ENCODE peak calls at places on chromosomes 11 and 22, in five cellular contexts. One of them, this sample, is unnamed.
A peak's percentile ranks its signal among the peaks of the same experiment; 100 is the strongest.

GRCh38 chr11:72655014-72655413 is 19.2 kb downstream of the PDE2A start:
- DNase-seq in retinal pigment epithelial cell: no peak
- DNase-seq in GM12878: no peak
- DNase-seq in GM06990: no peak
- DNase-seq in kidney: no peak
- DNase-seq in this sample: no peak

GRCh38 chr11:105033344-105033743 is 1.6 kb downstream of the CASP1 start:
- DNase-seq in GM12878: no peak
- DNase-seq in GM06990: no peak
- DNase-seq in retinal pigment epithelial cell: no peak
- DNase-seq in kidney: no peak
- DNase-seq in this sample: no peak

GRCh38 chr11:102469196-102469821 is 16.7 kb upstream of the TMEM123 start:
- DNase-seq in kidney: no peak
- DNase-seq in retinal pigment epithelial cell: peak; percentile 71
- DNase-seq in GM12878: no peak
- DNase-seq in GM06990: no peak
- DNase-seq in this sample: no peak

GRCh38 chr11:117290809-117291396 is at the start of gene BACE1-AS:
- DNase-seq in retinal pigment epithelial cell: no peak
- DNase-seq in kidney: no peak
- DNase-seq in GM12878: no peak
- DNase-seq in GM06990: no peak
- DNase-seq in this sample: no peak

GRCh38 chr22:26777402-26777801 is 120.0 kb downstream of the MIAT start:
- DNase-seq in GM12878: no peak
- DNase-seq in GM06990: no peak
- DNase-seq in retinal pigment epithelial cell: no peak
- DNase-seq in kidney: no peak
- DNase-seq in this sample: no peak

GRCh38 chr11:4825132-4825531 is 4.0 kb downstream of the OR51F2 start:
- DNase-seq in kidney: no peak
- DNase-seq in GM12878: no peak
- DNase-seq in retinal pigment epithelial cell: no peak
- DNase-seq in GM06990: no peak
- DNase-seq in this sample: no peak

GRCh38 chr11:1129143-1129665 is 28.5 kb upstream of the MUC5AC start:
- DNase-seq in retinal pigment epithelial cell: no peak
- DNase-seq in kidney: peak; percentile 71
- DNase-seq in GM06990: no peak
- DNase-seq in GM12878: no peak
- DNase-seq in this sample: peak; percentile 41

GRCh38 chr11:65014146-65014960 is at the start of gene ARL2:
- DNase-seq in GM06990: no peak
- DNase-seq in retinal pigment epithelial cell: no peak
- DNase-seq in GM12878: no peak
- DNase-seq in kidney: no peak
- DNase-seq in this sample: peak; percentile 96

GRCh38 chr11:117725048-117725734 is 71.8 kb downstream of the DSCAML1 start:
- DNase-seq in GM12878: no peak
- DNase-seq in kidney: no peak
- DNase-seq in GM06990: no peak
- DNase-seq in retinal pigment epithelial cell: no peak
- DNase-seq in this sample: no peak

GRCh38 chr11:84901986-84902385 is 725.2 kb downstream of the DLG2 start:
- DNase-seq in GM06990: no peak
- DNase-seq in kidney: no peak
- DNase-seq in retinal pigment epithelial cell: no peak
- DNase-seq in GM12878: no peak
- DNase-seq in this sample: no peak

GRCh38 chr11:102446606-102447005 is 6.0 kb downstream of the TMEM123 start:
- DNase-seq in GM06990: no peak
- DNase-seq in GM12878: no peak
- DNase-seq in retinal pigment epithelial cell: no peak
- DNase-seq in kidney: no peak
- DNase-seq in this sample: no peak

GRCh38 chr22:34390400-34390799 is 470.1 kb upstream of the LARGE1 start:
- DNase-seq in retinal pigment epithelial cell: no peak
- DNase-seq in kidney: no peak
- DNase-seq in GM12878: no peak
- DNase-seq in GM06990: no peak
- DNase-seq in this sample: no peak

GRCh38 chr22:42310301-42310981 is 40.0 kb upstream of the TCF20 start:
- DNase-seq in kidney: no peak
- DNase-seq in GM12878: no peak
- DNase-seq in GM06990: no peak
- DNase-seq in retinal pigment epithelial cell: no peak
- DNase-seq in this sample: no peak

GRCh38 chr22:40238425-40239344 is 61.0 kb downstream of the TNRC6B start:
- DNase-seq in retinal pigment epithelial cell: peak; percentile 51
- DNase-seq in GM06990: no peak
- DNase-seq in kidney: no peak
- DNase-seq in GM12878: no peak
- DNase-seq in this sample: no peak

GRCh38 chr22:46395145-46395544 is 59.6 kb downstream of the TRMU start:
- DNase-seq in GM06990: no peak
- DNase-seq in GM12878: no peak
- DNase-seq in kidney: no peak
- DNase-seq in retinal pigment epithelial cell: no peak
- DNase-seq in this sample: no peak

GRCh38 chr11:17013548-17014320 is 480 bp downstream of the PLEKHA7 start:
- DNase-seq in GM12878: no peak
- DNase-seq in kidney: peak; percentile 80
- DNase-seq in GM06990: no peak
- DNase-seq in retinal pigment epithelial cell: no peak
- DNase-seq in this sample: peak; percentile 44

GRCh38 chr22:24133187-24133965 is 47.9 kb upstream of the SUSD2 start:
- DNase-seq in GM06990: no peak
- DNase-seq in GM12878: no peak
- DNase-seq in retinal pigment epithelial cell: no peak
- DNase-seq in kidney: no peak
- DNase-seq in this sample: no peak
- TF ChIP-seq CTCF in GM06990: peak; percentile 25
- TF ChIP-seq CTCF in GM12878: peak; percentile 25
- TF ChIP-seq CTCF in retinal pigment epithelial cell: peak; percentile 56
- TF ChIP-seq CTCF in kidney: no peak
- TF ChIP-seq CTCF in this sample: peak; percentile 19

GRCh38 chr22:32204856-32205722 is at the start of gene RFPL2:
- DNase-seq in GM06990: no peak
- DNase-seq in GM12878: no peak
- DNase-seq in retinal pigment epithelial cell: no peak
- DNase-seq in kidney: no peak
- DNase-seq in this sample: peak; percentile 89
- TF ChIP-seq CTCF in GM06990: no peak
- TF ChIP-seq CTCF in GM12878: no peak
- TF ChIP-seq CTCF in retinal pigment epithelial cell: no peak
- TF ChIP-seq CTCF in kidney: no peak
- TF ChIP-seq CTCF in this sample: no peak

GRCh38 chr11:35261197-35261596 is 122.2 kb downstream of the CD44 start:
- DNase-seq in kidney: no peak
- DNase-seq in retinal pigment epithelial cell: no peak
- DNase-seq in GM06990: no peak
- DNase-seq in GM12878: no peak
- DNase-seq in this sample: no peak
- TF ChIP-seq CTCF in kidney: no peak
- TF ChIP-seq CTCF in retinal pigment epithelial cell: no peak
- TF ChIP-seq CTCF in GM06990: no peak
- TF ChIP-seq CTCF in GM12878: no peak
- TF ChIP-seq CTCF in this sample: no peak

GRCh38 chr11:127420139-127420538 is 419.6 kb upstream of the KIRREL3 start:
- DNase-seq in kidney: no peak
- DNase-seq in GM06990: no peak
- DNase-seq in retinal pigment epithelial cell: no peak
- DNase-seq in GM12878: no peak
- DNase-seq in this sample: no peak
- TF ChIP-seq CTCF in kidney: no peak
- TF ChIP-seq CTCF in GM06990: no peak
- TF ChIP-seq CTCF in retinal pigment epithelial cell: no peak
- TF ChIP-seq CTCF in GM12878: no peak
- TF ChIP-seq CTCF in this sample: no peak

GRCh38 chr11:8055111-8055835 is 25.7 kb upstream of the TUB start:
- DNase-seq in GM12878: no peak
- DNase-seq in retinal pigment epithelial cell: no peak
- DNase-seq in kidney: no peak
- DNase-seq in GM06990: no peak
- DNase-seq in this sample: no peak
- TF ChIP-seq CTCF in GM12878: peak; percentile 10
- TF ChIP-seq CTCF in retinal pigment epithelial cell: peak; percentile 31
- TF ChIP-seq CTCF in kidney: no peak
- TF ChIP-seq CTCF in GM06990: peak; percentile 34
- TF ChIP-seq CTCF in this sample: no peak

GRCh38 chr11:20474176-20474950 is 86.8 kb downstream of the PRMT3 start:
- DNase-seq in GM12878: no peak
- DNase-seq in GM06990: peak; percentile 13
- DNase-seq in retinal pigment epithelial cell: no peak
- DNase-seq in kidney: peak; percentile 54
- DNase-seq in this sample: no peak
- TF ChIP-seq CTCF in GM12878: no peak
- TF ChIP-seq CTCF in GM06990: no peak
- TF ChIP-seq CTCF in retinal pigment epithelial cell: no peak
- TF ChIP-seq CTCF in kidney: no peak
- TF ChIP-seq CTCF in this sample: no peak

DNA sequence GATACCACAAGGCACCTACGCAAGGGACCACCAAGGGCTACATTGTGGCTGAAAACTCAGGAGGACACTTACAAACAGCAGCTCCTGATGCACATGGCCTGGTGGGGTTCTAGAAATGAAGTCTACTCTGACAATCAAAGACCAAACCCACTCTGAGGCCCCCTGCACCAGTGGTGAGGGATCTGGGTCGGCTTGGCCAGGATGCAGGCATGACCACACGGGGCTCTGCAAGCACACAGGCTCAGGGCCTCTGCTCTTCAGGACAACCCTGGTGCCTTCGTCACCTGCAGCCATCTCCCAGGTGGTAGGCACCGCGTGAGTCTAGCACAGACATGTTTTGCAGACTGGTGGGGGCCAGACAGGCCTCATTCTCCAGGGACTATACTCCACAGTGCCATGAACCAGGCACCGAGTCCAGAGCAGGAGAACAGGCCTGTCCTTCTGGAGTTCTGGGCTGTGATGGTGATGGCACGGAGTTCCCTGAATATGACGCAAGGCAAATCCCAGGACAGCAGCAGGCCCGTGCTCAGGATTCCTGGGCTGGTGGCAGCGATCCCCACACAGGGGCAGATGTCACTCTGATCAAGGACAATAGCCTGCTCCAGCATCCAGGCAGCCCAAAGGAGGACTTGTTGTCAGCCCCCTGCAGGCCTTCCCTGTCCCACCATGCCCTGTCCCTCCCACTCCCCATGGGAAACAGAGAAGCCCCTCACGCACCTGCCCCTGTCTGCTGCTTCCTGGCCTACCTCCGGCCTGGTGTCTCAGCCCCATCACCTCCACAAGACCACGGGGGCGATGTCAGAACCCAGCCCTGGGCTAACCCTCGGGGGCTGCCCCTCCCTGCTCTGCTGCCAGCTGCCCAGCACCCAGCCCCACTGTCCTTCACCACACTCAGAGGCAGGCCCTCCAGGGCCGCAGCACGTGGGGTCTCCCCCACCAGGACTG is 36.1 kb downstream of the GNB1L start:
- DNase-seq in kidney: no peak
- DNase-seq in GM12878: no peak
- DNase-seq in retinal pigment epithelial cell: no peak
- DNase-seq in GM06990: no peak
- DNase-seq in this sample: no peak
- TF ChIP-seq CTCF in kidney: no peak
- TF ChIP-seq CTCF in GM12878: no peak
- TF ChIP-seq CTCF in retinal pigment epithelial cell: no peak
- TF ChIP-seq CTCF in GM06990: no peak
- TF ChIP-seq CTCF in this sample: no peak

DNA sequence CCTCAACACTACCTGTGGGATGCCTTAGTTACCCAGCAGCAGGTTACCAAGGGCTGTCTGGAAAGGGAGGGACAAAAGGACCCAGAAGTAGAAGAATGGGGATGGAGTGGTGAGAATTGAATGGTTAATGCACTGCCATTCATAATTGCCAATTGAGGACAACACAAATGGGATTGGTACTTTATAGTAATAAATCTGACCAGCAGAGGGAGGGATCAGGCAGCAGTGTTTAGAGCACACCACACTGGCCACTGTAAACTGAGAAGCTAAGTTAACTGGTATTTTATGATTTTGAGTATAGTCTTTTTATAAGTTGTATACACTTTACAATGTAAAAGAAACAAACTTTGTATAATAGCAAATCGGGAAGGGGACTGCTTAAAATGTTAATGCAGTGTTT is 10.7 kb downstream of the TBRG1 start:
- DNase-seq in GM06990: no peak
- DNase-seq in retinal pigment epithelial cell: no peak
- DNase-seq in GM12878: no peak
- DNase-seq in kidney: no peak
- DNase-seq in this sample: no peak
- TF ChIP-seq CTCF in GM06990: peak; percentile 25
- TF ChIP-seq CTCF in retinal pigment epithelial cell: peak; percentile 46
- TF ChIP-seq CTCF in GM12878: peak; percentile 18
- TF ChIP-seq CTCF in kidney: no peak
- TF ChIP-seq CTCF in this sample: no peak

This sample was measured in left lung.